ENCODE peak calls at places on chromosomes 11 and 22, in seven cellular contexts. D is adrenal gland, O is transverse colon, A is heart left ventricle, R is HepG2, P is sigmoid colon, H is stomach. K is an unnamed sample. For H3K36me3, the result is how much of the 10 kb centered on the place peaks cover.

GRCh38 chr11:111549196-111549868 is 8.8 kb downstream of the LAYN start:
- DNase-seq in D (no peak), O (no peak), A (no peak), R (no peak), P (no peak), H (no peak), K (no peak)

GRCh38 chr11:35785287-35786167 is 123.0 kb downstream of the TRIM44 start:
- DNase-seq in D (no peak), O (no peak), A (no peak), R (no peak), P (no peak), H (no peak), K (no peak)

GRCh38 chr11:129434641-129435498 is 59.2 kb downstream of the BARX2 start:
- DNase-seq in D (no peak), O (no peak), A (no peak), R (no peak), P (no peak), H (no peak), K (no peak)

GRCh38 chr22:43479962-43480361 is 68.1 kb downstream of the MPPED1 start:
- DNase-seq in D (no peak), O (no peak), A (no peak), R (no peak), P (no peak), H (no peak), K (no peak)

GRCh38 chr11:116712428-116712827 is 60.4 kb downstream of the BUD13 start:
- DNase-seq in D (no peak), O (no peak), A (no peak), R (no peak), P (no peak), H (no peak), K (no peak)

GRCh38 chr11:104547996-104548661 is 350.1 kb downstream of the CASP12 start:
- DNase-seq in D (no peak), O (no peak), A (no peak), R (no peak), P (no peak), H (no peak), K (no peak)

GRCh38 chr11:78441956-78442355 is 24.3 kb upstream of the GAB2 start:
- DNase-seq in D (no peak), O (no peak), A (no peak), R (no peak), P (no peak), H (no peak), K (no peak)

GRCh38 chr22:49244466-49245420 is 582.9 kb downstream of the BRD1 start:
- DNase-seq in D (no peak), O (no peak), A (no peak), R (no peak), P (no peak), H (no peak), K (peak)

GRCh38 chr11:10550503-10550902 is 9.5 kb upstream of the RNF141 start:
- DNase-seq in D (no peak), O (no peak), A (no peak), R (peak), P (no peak), H (no peak), K (no peak)

GRCh38 chr11:60955566-60955965 is 3.6 kb upstream of the SLC15A3 start:
- DNase-seq in D (no peak), O (no peak), A (no peak), R (no peak), P (no peak), H (no peak), K (no peak)

GRCh38 chr22:41479671-41480396 is 10.9 kb downstream of the ACO2 start:
- DNase-seq in D (no peak), O (no peak), A (no peak), R (no peak), P (no peak), H (no peak), K (no peak)

GRCh38 chr11:60970890-60971289 is 590 bp upstream of the CD6 start:
- DNase-seq in D (no peak), O (no peak), A (no peak), R (no peak), P (no peak), H (no peak), K (no peak)

GRCh38 chr11:106403751-106404150 is 326.3 kb downstream of the AASDHPPT start:
- DNase-seq in D (no peak), O (no peak), A (no peak), R (no peak), P (no peak), H (no peak), K (no peak)

GRCh38 chr22:42720263-42721044 is at the start of gene A4GALT:
- DNase-seq in D (no peak), O (no peak), A (peak), R (no peak), P (no peak), H (no peak), K (no peak)

GRCh38 chr11:10597877-10598341 is 29.4 kb upstream of the LYVE1 start:
- DNase-seq in D (no peak), O (no peak), A (no peak), R (no peak), P (no peak), H (no peak), K (peak)

GRCh38 chr11:134244593-134244992 is 8.6 kb downstream of the THYN1 start:
- DNase-seq in D (no peak), O (no peak), A (no peak), R (peak), P (no peak), H (no peak), K (no peak)

GRCh38 chr22:43923191-43923590 is 414 bp upstream of the PNPLA3 start:
- DNase-seq in D (no peak), O (no peak), A (no peak), R (no peak), P (no peak), H (no peak), K (no peak)

GRCh38 chr11:132504501-132505041 is 1027.7 kb downstream of the OPCML start:
- DNase-seq in D (no peak), O (no peak), A (no peak), R (no peak), P (no peak), H (no peak), K (no peak)

GRCh38 chr11:7204778-7205177 is 46.9 kb upstream of the SYT9 start:
- DNase-seq in D (no peak), O (no peak), A (no peak), R (no peak), P (no peak), H (no peak), K (no peak)

GRCh38 chr11:114340311-114341131 is 44.3 kb downstream of the NNMT start:
- DNase-seq in D (peak), O (peak), A (peak), R (peak), P (peak), H (peak), K (no peak)

GRCh38 chr11:62918531-62918930 is 2.6 kb downstream of the CHRM1 start:
- DNase-seq in D (no peak), O (no peak), A (no peak), R (no peak), P (no peak), H (no peak), K (no peak)

GRCh38 chr11:8739309-8739793 is 56.8 kb downstream of the RPL27A start:
- DNase-seq in D (peak), O (no peak), A (no peak), R (no peak), P (peak), H (no peak), K (no peak)

GRCh38 chr22:37749831-37750595 is 53.2 kb downstream of the TRIOBP start:
- DNase-seq in D (peak), O (no peak), A (peak), R (peak), P (no peak), H (no peak), K (no peak)

GRCh38 chr11:30433831-30434230 is 110.9 kb downstream of the ARL14EP start:
- DNase-seq in D (no peak), O (no peak), A (no peak), R (no peak), P (no peak), H (no peak), K (no peak)

GRCh38 chr11:31487848-31488247 is 21.6 kb downstream of the IMMP1L start:
- DNase-seq in D (no peak), O (no peak), A (no peak), R (peak), P (no peak), H (no peak), K (no peak)

GRCh38 chr11:12160680-12161079 is 50.3 kb downstream of the MICAL2 start:
- DNase-seq in D (no peak), O (no peak), A (no peak), R (no peak), P (no peak), H (no peak), K (peak)

GRCh38 chr22:17264321-17265052 is 45.3 kb upstream of the ADA2 start:
- DNase-seq in D (no peak), O (no peak), A (peak), R (no peak), P (no peak), H (no peak), K (no peak)

DNA sequence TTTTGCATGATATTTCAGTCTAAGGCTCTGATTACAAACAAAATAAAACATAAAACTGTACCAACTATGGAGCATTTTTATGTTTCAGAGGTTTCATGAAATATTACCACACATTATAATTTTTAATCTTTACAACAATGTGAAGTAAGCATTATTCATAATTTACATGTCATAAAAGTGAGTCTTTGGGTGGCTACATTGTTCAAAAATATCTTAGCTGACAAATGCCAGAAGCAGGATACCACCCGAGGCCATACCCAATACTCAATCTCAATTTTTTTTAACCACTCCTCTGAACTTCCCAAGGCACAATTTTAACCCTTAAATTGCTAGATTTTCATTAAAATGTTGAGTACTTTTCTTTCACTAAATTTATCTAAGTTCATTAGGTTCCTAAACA is 929.4 kb downstream of the KCNA4 start:
- DNase-seq in D (no peak), O (no peak), A (no peak), R (no peak), P (no peak), H (no peak), K (no peak)
- H3K27ac ChIP-seq in D (no peak), O (no peak), A (no peak), R (no peak), P (no peak), H (no peak), K (no peak)

GRCh38 chr22:45769569-45770210 is 98.1 kb downstream of the ATXN10 start:
- DNase-seq in D (no peak), O (no peak), A (no peak), R (no peak), P (no peak), H (no peak), K (no peak)
- TF ChIP-seq POLR2A in D (no peak), O (no peak), A (no peak), R (no peak), P (no peak), H (no peak), K (no peak)

DNA sequence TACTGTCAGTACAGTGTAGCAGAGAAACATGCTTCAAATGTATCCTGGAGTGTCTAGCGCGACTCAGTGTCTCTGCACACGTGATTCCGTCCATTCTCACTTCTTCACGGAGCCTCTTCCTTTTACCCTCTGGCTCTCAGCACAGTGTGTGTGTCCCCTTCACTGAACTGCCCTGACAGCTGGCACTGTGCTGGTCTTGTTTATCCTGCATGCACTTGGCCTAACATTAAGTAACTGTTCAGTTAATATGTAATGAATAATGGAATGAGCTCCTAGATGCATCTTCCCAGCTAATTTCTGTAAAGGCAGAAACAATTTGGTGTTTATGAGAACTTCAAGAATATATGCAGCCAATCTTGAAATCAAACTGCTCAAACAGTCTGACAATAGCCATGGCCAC is 44.4 kb downstream of the KMT5B start:
- DNase-seq in D (no peak), O (no peak), A (no peak), R (no peak), P (no peak), H (no peak), K (no peak)
- H3K36me3 ChIP-seq in D (half or more), O (half or more), A (half or more), R (under half), P (under half), H (half or more), K (under half)

GRCh38 chr22:45014658-45015057 is 4.9 kb upstream of the PHF21B start:
- DNase-seq in D (no peak), O (no peak), A (no peak), R (no peak), P (no peak), H (no peak), K (no peak)
- H3K27ac ChIP-seq in D (no peak), O (no peak), A (no peak), R (no peak), P (no peak), H (no peak), K (no peak)

GRCh38 chr11:1919428-1920127 is at the start of gene TNNT3:
- DNase-seq in D (peak), O (no peak), A (no peak), R (no peak), P (no peak), H (no peak), K (no peak)
- TF ChIP-seq POLR2A in D (no peak), O (no peak), A (no peak), R (no peak), P (no peak), H (no peak), K (no peak)

GRCh38 chr11:64967376-64967775 is 4.5 kb downstream of the MAJIN start:
- DNase-seq in D (no peak), O (no peak), A (no peak), R (no peak), P (no peak), H (no peak), K (no peak)
- H3K36me3 ChIP-seq in D (under half), O (under half), A (under half), R (under half), P (under half), H (under half), K (under half)

GRCh38 chr22:40215266-40215665 is 37.5 kb downstream of the TNRC6B start:
- DNase-seq in D (peak), O (no peak), A (peak), R (no peak), P (no peak), H (peak), K (no peak)
- H3K27ac ChIP-seq in D (peak), O (peak), A (no peak), R (no peak), P (no peak), H (peak), K (no peak)

GRCh38 chr22:29580200-29580810 is 608 bp downstream of the NIPSNAP1 start:
- DNase-seq in D (no peak), O (peak), A (no peak), R (peak), P (no peak), H (no peak), K (no peak)
- TF ChIP-seq POLR2A in D (no peak), O (no peak), A (no peak), R (peak), P (no peak), H (no peak), K (no peak)

GRCh38 chr22:35269630-35270029 is 12.3 kb downstream of the HMGXB4 start:
- DNase-seq in D (no peak), O (no peak), A (no peak), R (no peak), P (no peak), H (no peak), K (no peak)

GRCh38 chr22:35266277-35266676 is 9.0 kb downstream of the HMGXB4 start:
- DNase-seq in D (no peak), O (no peak), A (no peak), R (no peak), P (no peak), H (no peak), K (no peak)

GRCh38 chr22:35264986-35265385 is 7.7 kb downstream of the HMGXB4 start:
- DNase-seq in D (peak), O (no peak), A (no peak), R (no peak), P (no peak), H (no peak), K (no peak)
- H3K36me3 ChIP-seq in D (half or more), O (half or more), A (half or more), R (under half), P (under half), H (half or more), K (under half)

K was measured in vagina.